ENCODE peak calls at places on chromosomes 13 and 19, in four cellular contexts. One of them, this sample, is unnamed.

GRCh38 chr13:99812611-99813010 is 159.0 kb downstream of the ZIC5 start:
- DNase-seq in A549: peak; percentile 11
- DNase-seq in K562: no peak
- DNase-seq in GM12878: no peak
- DNase-seq in this sample: peak; percentile 19

GRCh38 chr13:110109910-110110309 is 197.0 kb downstream of the COL4A1 start:
- DNase-seq in A549: no peak
- DNase-seq in K562: no peak
- DNase-seq in GM12878: no peak
- DNase-seq in this sample: peak; percentile 95

GRCh38 chr19:4624733-4625362 is 14.5 kb upstream of the TNFAIP8L1 start:
- DNase-seq in A549: peak; percentile 79
- DNase-seq in K562: peak; percentile 43
- DNase-seq in GM12878: no peak
- DNase-seq in this sample: peak; percentile 32

GRCh38 chr13:110006304-110006703 is 219.9 kb upstream of the IRS2 start:
- DNase-seq in A549: peak; percentile 27
- DNase-seq in K562: no peak
- DNase-seq in GM12878: no peak
- DNase-seq in this sample: peak; percentile 32

GRCh38 chr13:108558489-108558888 is 70.9 kb upstream of the MYO16 start:
- DNase-seq in A549: no peak
- DNase-seq in K562: no peak
- DNase-seq in GM12878: no peak
- DNase-seq in this sample: no peak

GRCh38 chr13:31044658-31045620 is 112.5 kb downstream of the TEX26 start:
- DNase-seq in A549: no peak
- DNase-seq in K562: no peak
- DNase-seq in GM12878: peak; percentile 21
- DNase-seq in this sample: no peak

GRCh38 chr13:90015565-90016507 is 1331.7 kb upstream of the MIR17HG start:
- DNase-seq in A549: no peak
- DNase-seq in K562: no peak
- DNase-seq in GM12878: no peak
- DNase-seq in this sample: no peak

GRCh38 chr19:18023596-18024212 is 15.7 kb downstream of the ARRDC2 start:
- DNase-seq in A549: no peak
- DNase-seq in K562: peak; percentile 50
- DNase-seq in GM12878: no peak
- DNase-seq in this sample: no peak

GRCh38 chr13:66887088-66887487 is 343.0 kb downstream of the PCDH9 start:
- DNase-seq in A549: no peak
- DNase-seq in K562: no peak
- DNase-seq in GM12878: peak; percentile 13
- DNase-seq in this sample: peak; percentile 57

GRCh38 chr19:37007587-37008220 is 70.5 kb upstream of the ZNF420 start:
- DNase-seq in A549: peak; percentile 61
- DNase-seq in K562: peak; percentile 52
- DNase-seq in GM12878: no peak
- DNase-seq in this sample: no peak

GRCh38 chr19:38583219-38583984 is 34.4 kb downstream of the MAP4K1 start:
- DNase-seq in A549: no peak
- DNase-seq in K562: no peak
- DNase-seq in GM12878: peak; percentile 78
- DNase-seq in this sample: no peak

GRCh38 chr13:111561091-111561778 is 240.8 kb downstream of the TEX29 start:
- DNase-seq in A549: no peak
- DNase-seq in K562: no peak
- DNase-seq in GM12878: no peak
- DNase-seq in this sample: no peak

GRCh38 chr19:45952691-45953505 is 20.8 kb downstream of the NOVA2 start:
- DNase-seq in A549: peak; percentile 89
- DNase-seq in K562: peak; percentile 88
- DNase-seq in GM12878: no peak
- DNase-seq in this sample: peak; percentile 42

GRCh38 chr19:35212241-35212640 is 16.3 kb downstream of the FAM187B start:
- DNase-seq in A549: no peak
- DNase-seq in K562: no peak
- DNase-seq in GM12878: no peak
- DNase-seq in this sample: no peak

GRCh38 chr19:21130097-21130775 is 11.6 kb upstream of the ZNF431 start:
- DNase-seq in A549: no peak
- DNase-seq in K562: no peak
- DNase-seq in GM12878: no peak
- DNase-seq in this sample: no peak

GRCh38 chr19:29834991-29835390 is 23.2 kb downstream of the CCNE1 start:
- DNase-seq in A549: no peak
- DNase-seq in K562: no peak
- DNase-seq in GM12878: no peak
- DNase-seq in this sample: no peak

GRCh38 chr19:9538183-9539058 is at the start of gene ZNF426:
- DNase-seq in A549: peak; percentile 82
- DNase-seq in K562: peak; percentile 88
- DNase-seq in GM12878: peak; percentile 39
- DNase-seq in this sample: peak; percentile 91

GRCh38 chr19:18225702-18226468 is at the start of gene PDE4C:
- DNase-seq in A549: no peak
- DNase-seq in K562: no peak
- DNase-seq in GM12878: no peak
- DNase-seq in this sample: no peak

GRCh38 chr19:39247701-39248664 is 673 bp downstream of the IFNL4 start:
- DNase-seq in A549: no peak
- DNase-seq in K562: no peak
- DNase-seq in GM12878: no peak
- DNase-seq in this sample: no peak

GRCh38 chr13:49495783-49496762 is at the start of gene PHF11:
- DNase-seq in A549: peak; percentile 56
- DNase-seq in K562: peak; percentile 81
- DNase-seq in GM12878: peak; percentile 65
- DNase-seq in this sample: peak; percentile 76

GRCh38 chr19:23698711-23699520 is 11.9 kb upstream of the ZNF675 start:
- DNase-seq in A549: no peak
- DNase-seq in K562: no peak
- DNase-seq in GM12878: no peak
- DNase-seq in this sample: no peak

GRCh38 chr13:72204291-72204690 is 337.3 kb upstream of the DACH1 start:
- DNase-seq in A549: no peak
- DNase-seq in K562: no peak
- DNase-seq in GM12878: no peak
- DNase-seq in this sample: no peak

GRCh38 chr13:94427313-94427712 is 52.2 kb downstream of the DCT start:
- DNase-seq in A549: no peak
- DNase-seq in K562: no peak
- DNase-seq in GM12878: no peak
- DNase-seq in this sample: no peak

GRCh38 chr13:48093588-48093987 is 1.3 kb downstream of the MED4 start:
- DNase-seq in A549: no peak
- DNase-seq in K562: no peak
- DNase-seq in GM12878: no peak
- DNase-seq in this sample: no peak

GRCh38 chr19:1470864-1471513 is 8.0 kb downstream of the C19orf25 start:
- DNase-seq in A549: no peak
- DNase-seq in K562: no peak
- DNase-seq in GM12878: no peak
- DNase-seq in this sample: no peak

GRCh38 chr13:57969961-57970360 is 338.4 kb downstream of the PCDH17 start:
- DNase-seq in A549: no peak
- DNase-seq in K562: no peak
- DNase-seq in GM12878: no peak
- DNase-seq in this sample: no peak

GRCh38 chr13:33940256-33940655 is 122.3 kb downstream of the RFC3 start:
- DNase-seq in A549: no peak
- DNase-seq in K562: no peak
- DNase-seq in GM12878: no peak
- DNase-seq in this sample: no peak

GRCh38 chr13:33934343-33934742 is 116.4 kb downstream of the RFC3 start:
- DNase-seq in A549: no peak
- DNase-seq in K562: no peak
- DNase-seq in GM12878: no peak
- DNase-seq in this sample: no peak

GRCh38 chr13:33935969-33936368 is 118.0 kb downstream of the RFC3 start:
- DNase-seq in A549: no peak
- DNase-seq in K562: no peak
- DNase-seq in GM12878: no peak
- DNase-seq in this sample: no peak

GRCh38 chr13:33934936-33935510 is 117.1 kb downstream of the RFC3 start:
- DNase-seq in A549: no peak
- DNase-seq in K562: no peak
- DNase-seq in GM12878: no peak
- DNase-seq in this sample: no peak

DNA sequence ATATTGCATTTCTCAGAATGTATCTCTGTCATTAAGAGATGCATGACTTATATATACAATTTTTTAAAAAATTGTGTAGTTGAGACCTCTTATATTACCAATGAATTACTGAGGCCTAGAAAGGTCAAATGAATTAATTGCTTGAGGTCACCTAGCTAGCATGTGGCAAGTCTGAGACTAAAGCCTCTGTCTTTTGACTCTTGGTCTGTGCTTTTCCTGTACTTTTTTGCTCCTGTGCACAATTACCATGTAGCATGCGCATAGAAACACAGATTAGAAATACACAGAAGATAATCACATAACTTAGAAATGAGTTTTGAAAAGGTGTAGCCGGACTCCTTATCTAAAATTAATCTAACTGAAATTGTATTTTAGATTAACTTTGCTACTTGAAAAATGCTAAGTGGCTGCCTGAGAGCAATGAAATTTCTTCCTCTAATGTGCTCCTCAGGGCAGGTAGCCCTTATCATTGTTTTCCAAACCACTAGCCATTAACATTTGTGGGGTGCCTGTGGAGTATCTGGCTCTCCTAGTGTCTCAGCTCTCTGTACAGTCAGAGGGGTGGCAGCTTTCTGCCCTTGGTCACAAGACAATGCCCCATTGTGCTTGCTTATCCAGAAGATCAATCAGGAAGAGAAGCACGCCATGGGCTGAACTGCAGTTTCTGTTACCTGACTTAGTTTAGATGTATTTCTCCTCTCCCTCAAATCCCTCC is 119.6 kb downstream of the RFC3 start:
- DNase-seq in A549: no peak
- DNase-seq in K562: no peak
- DNase-seq in GM12878: no peak
- DNase-seq in this sample: no peak
- TF ChIP-seq ELK1 in A549: no peak
- TF ChIP-seq ELK1 in K562: no peak
- TF ChIP-seq ELK1 in GM12878: no peak
- TF ChIP-seq ELK1 in this sample: no peak

GRCh38 chr13:50898338-50898737 is 11.3 kb upstream of the RNASEH2B start:
- DNase-seq in A549: no peak
- DNase-seq in K562: no peak
- DNase-seq in GM12878: no peak
- DNase-seq in this sample: no peak
- H3K4me1 ChIP-seq in A549: no peaks in the 10 kb centered on the region
- H3K4me1 ChIP-seq in K562: no peaks in the 10 kb centered on the region
- H3K4me1 ChIP-seq in GM12878: peaks cover 7% of the 10 kb centered on the region
- H3K4me1 ChIP-seq in this sample: no peaks in the 10 kb centered on the region

GRCh38 chr19:50517704-50518075 is 4.0 kb upstream of the ASPDH start:
- DNase-seq in A549: no peak
- DNase-seq in K562: no peak
- DNase-seq in GM12878: no peak
- DNase-seq in this sample: no peak

GRCh38 chr19:50519006-50519575 is 5.4 kb upstream of the ASPDH start:
- DNase-seq in A549: no peak
- DNase-seq in K562: no peak
- DNase-seq in GM12878: no peak
- DNase-seq in this sample: no peak

GRCh38 chr19:50516859-50517703 is 3.4 kb upstream of the ASPDH start:
- DNase-seq in A549: no peak
- DNase-seq in K562: no peak
- DNase-seq in GM12878: no peak
- DNase-seq in this sample: no peak

GRCh38 chr19:50516456-50516855 is 2.7 kb upstream of the ASPDH start:
- DNase-seq in A549: no peak
- DNase-seq in K562: no peak
- DNase-seq in GM12878: no peak
- DNase-seq in this sample: no peak

DNA sequence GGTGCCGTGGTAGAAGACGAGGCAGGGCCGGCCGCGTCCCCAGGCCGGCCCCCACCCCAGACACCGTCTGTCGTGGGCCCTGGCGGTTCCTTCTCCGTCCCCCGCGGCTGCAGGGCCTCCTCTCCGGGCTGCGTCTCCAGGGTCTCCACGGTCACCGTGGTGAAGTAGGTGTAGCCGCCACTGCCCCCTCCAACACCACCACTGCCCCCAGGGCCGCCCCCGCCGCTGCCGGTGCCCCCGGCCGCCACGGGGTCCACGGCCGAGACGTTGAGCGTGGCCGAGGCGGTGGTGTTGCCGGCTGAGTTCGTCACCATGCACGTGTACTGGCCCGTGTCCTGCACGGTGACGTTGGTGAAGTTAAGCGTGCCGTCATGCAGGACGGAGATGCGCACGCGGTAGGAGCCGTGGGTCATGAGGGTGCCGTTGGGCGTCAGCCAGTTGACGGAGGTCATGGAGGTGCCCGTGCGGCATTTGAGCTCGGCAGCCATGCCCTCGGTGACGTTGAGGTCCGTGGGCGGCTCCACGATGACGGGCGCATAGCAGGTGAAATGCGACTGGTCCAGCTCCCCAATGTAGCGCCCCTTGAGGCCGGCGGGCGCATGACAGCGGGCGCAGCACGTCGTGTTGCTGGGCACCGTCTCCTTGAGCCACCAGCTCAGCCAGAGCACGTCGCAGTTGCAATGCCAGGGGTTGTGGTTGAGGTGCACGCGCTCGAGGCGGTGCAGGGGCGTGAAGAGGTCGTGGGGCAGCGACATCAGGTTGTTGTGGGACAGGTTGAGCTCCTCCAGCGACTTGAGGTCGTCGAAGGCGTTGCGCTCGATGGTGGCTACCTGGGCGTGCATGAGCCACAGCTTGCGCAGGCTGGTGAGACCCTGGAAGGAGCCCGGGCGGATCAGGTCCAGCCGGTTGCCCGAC is 4.6 kb upstream of the ASPDH start:
- DNase-seq in A549: peak; percentile 50
- DNase-seq in K562: no peak
- DNase-seq in GM12878: no peak
- DNase-seq in this sample: no peak
- TF ChIP-seq ELK1 in A549: no peak
- TF ChIP-seq ELK1 in K562: no peak
- TF ChIP-seq ELK1 in GM12878: no peak
- TF ChIP-seq ELK1 in this sample: no peak

GRCh38 chr13:24281188-24282008 is 28.0 kb upstream of the C1QTNF9 start:
- DNase-seq in A549: no peak
- DNase-seq in K562: no peak
- DNase-seq in GM12878: no peak
- DNase-seq in this sample: no peak
- H3K4me1 ChIP-seq in A549: no peaks in the 10 kb centered on the region
- H3K4me1 ChIP-seq in K562: no peaks in the 10 kb centered on the region
- H3K4me1 ChIP-seq in GM12878: peaks cover 14% of the 10 kb centered on the region
- H3K4me1 ChIP-seq in this sample: peaks cover 4% of the 10 kb centered on the region